ENCODE peak calls at places on chromosomes 16 and 17, in nine cellular contexts. P is dorsolateral prefrontal cortex, O is H9, L is body of pancreas, G is IMR-90, V is heart left ventricle, F is uterus, T is fibroblast of lung, X is neural progenitor cell. C is an unnamed sample. For H3K27me3, the result is how much of the 10 kb centered on the place peaks cover.

GRCh38 chr17:77930780-77931768 is 27.4 kb upstream of the TNRC6C start:
- DNase-seq in P (no peak), O (no peak), L (no peak), G (no peak), V (no peak), F (no peak), T (no peak), X (no peak), C (no peak)

GRCh38 chr17:10807704-10808128 is 3.8 kb upstream of the TMEM238L start:
- DNase-seq in P (no peak), O (no peak), L (no peak), G (no peak), V (no peak), F (no peak), T (no peak), X (no peak), C (no peak)

GRCh38 chr17:70028397-70028796 is 46.6 kb upstream of the KCNJ16 start:
- DNase-seq in P (no peak), O (no peak), L (no peak), G (peak), V (no peak), F (no peak), T (peak), X (no peak), C (no peak)

GRCh38 chr16:72972878-72973571 is 74.9 kb downstream of the ZFHX3 start:
- DNase-seq in P (no peak), O (no peak), L (no peak), G (no peak), V (no peak), F (no peak), T (no peak), X (no peak), C (peak)

GRCh38 chr17:58968662-58969061 is 138.0 kb downstream of the TRIM37 start:
- DNase-seq in P (no peak), O (no peak), L (no peak), G (peak), V (no peak), F (no peak), T (no peak), X (no peak), C (no peak)

GRCh38 chr17:17779015-17779611 is 57.7 kb downstream of the SREBF1 start:
- DNase-seq in P (no peak), O (no peak), L (no peak), G (no peak), V (no peak), F (peak), T (no peak), X (no peak), C (no peak)

GRCh38 chr16:88772871-88773811 is 11.9 kb downstream of the PIEZO1 start:
- DNase-seq in P (no peak), O (no peak), L (peak), G (peak), V (no peak), F (no peak), T (peak), X (peak), C (no peak)

GRCh38 chr16:79021991-79022390 is 578.5 kb downstream of the MAF start:
- DNase-seq in P (no peak), O (no peak), L (no peak), G (no peak), V (no peak), F (no peak), T (no peak), X (no peak), C (no peak)

GRCh38 chr16:14186954-14187306 is 115.8 kb downstream of the MRTFB start:
- DNase-seq in P (no peak), O (no peak), L (no peak), G (no peak), V (no peak), F (no peak), T (no peak), X (no peak), C (no peak)

GRCh38 chr16:89052824-89053724 is 40.6 kb upstream of the ACSF3 start:
- DNase-seq in P (peak), O (no peak), L (no peak), G (peak), V (peak), F (no peak), T (peak), X (no peak), C (peak)

GRCh38 chr16:11233727-11234376 is 22.2 kb downstream of the SOCS1 start:
- DNase-seq in P (no peak), O (peak), L (no peak), G (no peak), V (no peak), F (no peak), T (no peak), X (no peak), C (no peak)

GRCh38 chr16:21167360-21167759 is 8.9 kb downstream of the LDAF1 start:
- DNase-seq in P (no peak), O (no peak), L (no peak), G (peak), V (no peak), F (no peak), T (peak), X (no peak), C (peak)

DNA sequence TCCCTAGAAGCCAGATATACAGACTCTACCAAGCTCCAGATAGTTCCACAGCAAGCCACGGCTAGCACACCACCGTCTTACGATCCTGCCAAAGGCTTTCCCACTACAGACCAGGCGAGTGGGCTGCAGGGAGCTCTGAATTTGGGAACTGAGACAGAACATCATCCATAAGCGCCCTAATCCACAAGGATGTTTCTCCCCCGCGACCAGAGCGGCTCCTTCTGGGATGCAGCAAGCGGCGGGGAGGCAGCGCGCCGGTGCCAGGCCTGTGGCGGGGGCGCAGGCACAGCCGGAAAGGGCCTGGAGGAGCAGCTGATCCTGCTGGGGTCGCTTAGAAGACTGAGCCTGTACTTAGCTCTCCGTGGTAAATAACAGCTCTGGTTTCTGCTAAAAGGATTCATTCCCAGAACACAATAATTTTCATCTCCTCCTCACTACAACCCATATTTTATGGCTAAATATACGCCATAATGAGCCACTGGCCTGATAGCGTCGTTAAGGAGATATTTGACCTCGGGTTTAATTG is 16.2 kb upstream of the FOXF1 start:
- DNase-seq in P (no peak), O (peak), L (no peak), G (no peak), V (no peak), F (no peak), T (no peak), X (peak), C (no peak)
- H3K27ac ChIP-seq in P (no peak), O (no peak), L (no peak), G (peak), V (no peak), F (no peak), T (no peak), X (no peak), C (no peak)

GRCh38 chr17:79479876-79480275 is 131.0 kb downstream of the RBFOX3 start:
- DNase-seq in P (no peak), O (no peak), L (no peak), G (no peak), V (no peak), F (no peak), T (no peak), X (no peak), C (no peak)

GRCh38 chr17:79473836-79474204 is 137.0 kb downstream of the RBFOX3 start:
- DNase-seq in P (no peak), O (no peak), L (no peak), G (no peak), V (no peak), F (no peak), T (no peak), X (no peak), C (no peak)

GRCh38 chr17:79478841-79479240 is 132.0 kb downstream of the RBFOX3 start:
- DNase-seq in P (no peak), O (no peak), L (no peak), G (no peak), V (no peak), F (peak), T (no peak), X (no peak), C (no peak)

GRCh38 chr17:79476074-79476473 is 134.8 kb downstream of the RBFOX3 start:
- DNase-seq in P (no peak), O (peak), L (no peak), G (no peak), V (no peak), F (no peak), T (no peak), X (peak), C (no peak)

DNA sequence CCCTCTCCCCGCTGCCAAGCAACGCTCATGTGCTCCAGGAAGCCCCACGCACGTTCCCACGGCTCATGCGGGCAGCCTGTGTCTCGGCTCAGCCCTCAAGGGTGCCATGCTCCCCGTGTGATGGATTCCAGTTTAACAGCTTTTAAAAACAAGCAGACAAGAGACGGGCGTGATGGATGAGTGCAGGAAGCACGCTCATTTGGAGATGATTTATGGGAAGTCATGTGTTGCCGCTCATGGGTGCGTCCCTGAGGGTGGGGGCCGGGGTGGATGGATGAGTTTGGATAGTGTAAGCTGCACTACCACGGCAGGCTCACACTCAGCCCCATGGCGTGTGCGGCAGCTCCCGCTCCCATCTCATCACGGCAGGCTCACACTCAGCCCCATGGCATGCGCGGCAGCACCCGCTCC is 132.8 kb downstream of the RBFOX3 start:
- DNase-seq in P (no peak), O (no peak), L (no peak), G (no peak), V (no peak), F (peak), T (no peak), X (no peak), C (no peak)
- H3K27me3 ChIP-seq in P (under half), O (under half), L (under half), G (under half), V (under half), F (under half), T (under half), X (under half), C (under half)

GRCh38 chr17:16585796-16586195 is 16.8 kb upstream of the ZNF287 start:
- DNase-seq in P (no peak), O (no peak), L (no peak), G (no peak), V (no peak), F (no peak), T (peak), X (no peak), C (no peak)

GRCh38 chr17:16583781-16584180 is 14.8 kb upstream of the ZNF287 start:
- DNase-seq in P (no peak), O (no peak), L (no peak), G (no peak), V (no peak), F (no peak), T (no peak), X (no peak), C (no peak)

GRCh38 chr17:16593356-16594102 is 24.5 kb upstream of the ZNF287 start:
- DNase-seq in P (no peak), O (no peak), L (no peak), G (peak), V (no peak), F (no peak), T (peak), X (no peak), C (no peak)

GRCh38 chr17:16584273-16584995 is 15.4 kb upstream of the ZNF287 start:
- DNase-seq in P (peak), O (peak), L (peak), G (peak), V (peak), F (peak), T (peak), X (peak), C (peak)

GRCh38 chr17:16589097-16589969 is 20.3 kb upstream of the ZNF287 start:
- DNase-seq in P (peak), O (peak), L (peak), G (peak), V (peak), F (peak), T (peak), X (peak), C (peak)
- H3K27ac ChIP-seq in P (peak), O (no peak), L (peak), G (no peak), V (peak), F (peak), T (no peak), X (no peak), C (no peak)

GRCh38 chr17:3589784-3590183 is 19.4 kb downstream of the TRPV1 start:
- DNase-seq in P (no peak), O (no peak), L (no peak), G (no peak), V (no peak), F (no peak), T (no peak), X (no peak), C (no peak)
- H3K27me3 ChIP-seq in P (under half), O (under half), L (under half), G (under half), V (under half), F (under half), T (under half), X (under half), C (under half)

DNA sequence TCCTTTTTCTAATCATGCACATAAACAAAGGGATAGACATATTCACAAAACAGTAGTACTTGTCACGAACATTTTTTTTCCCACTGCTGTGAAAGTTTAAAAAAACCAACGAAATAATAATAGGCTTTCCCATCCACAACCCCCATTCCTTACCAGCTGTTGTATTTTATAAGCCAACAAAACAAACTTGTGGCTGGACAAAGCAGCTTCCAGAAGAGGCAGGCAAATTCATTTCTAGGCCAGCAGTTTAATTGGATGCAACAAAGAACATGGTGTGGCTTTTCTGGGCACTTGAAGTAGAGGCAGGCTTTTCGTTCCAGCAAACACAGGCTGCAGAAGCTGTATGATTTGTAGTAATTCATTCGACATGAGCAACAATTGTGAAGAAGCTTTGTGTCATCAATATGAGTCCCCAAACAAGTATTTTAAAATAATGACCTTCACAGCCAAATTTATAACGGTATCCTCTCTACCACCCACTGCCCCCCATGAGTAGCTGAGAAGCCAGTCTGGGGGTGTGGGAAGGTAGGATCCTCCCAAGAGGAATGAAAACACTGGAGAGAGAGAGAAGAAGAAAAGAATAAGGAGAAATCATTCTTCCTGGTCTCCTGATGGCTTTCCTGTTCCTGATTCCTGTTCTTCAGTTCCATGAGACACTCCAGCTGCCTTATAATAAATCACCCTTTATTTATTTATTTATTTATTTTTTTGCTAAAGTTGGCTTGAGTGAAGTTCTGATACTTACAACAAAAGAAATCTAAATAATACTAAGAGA is 56.2 kb upstream of the FAM20A start:
- DNase-seq in P (no peak), O (no peak), L (no peak), G (no peak), V (no peak), F (no peak), T (peak), X (no peak), C (no peak)
- H3K27ac ChIP-seq in P (no peak), O (no peak), L (no peak), G (no peak), V (no peak), F (peak), T (no peak), X (no peak), C (no peak)

GRCh38 chr16:55662641-55663040 is 6.9 kb downstream of the SLC6A2 start:
- DNase-seq in P (no peak), O (no peak), L (no peak), G (no peak), V (no peak), F (no peak), T (no peak), X (no peak), C (no peak)

GRCh38 chr16:55661842-55662479 is 6.2 kb downstream of the SLC6A2 start:
- DNase-seq in P (no peak), O (no peak), L (no peak), G (no peak), V (no peak), F (no peak), T (no peak), X (no peak), C (peak)

GRCh38 chr16:55660776-55661175 is 5.0 kb downstream of the SLC6A2 start:
- DNase-seq in P (no peak), O (no peak), L (no peak), G (no peak), V (no peak), F (no peak), T (no peak), X (peak), C (no peak)

GRCh38 chr16:55657616-55658015 is 1.8 kb downstream of the SLC6A2 start:
- DNase-seq in P (no peak), O (no peak), L (no peak), G (no peak), V (no peak), F (no peak), T (no peak), X (no peak), C (no peak)

GRCh38 chr16:55660026-55660425 is 4.2 kb downstream of the SLC6A2 start:
- DNase-seq in P (no peak), O (no peak), L (no peak), G (no peak), V (no peak), F (no peak), T (no peak), X (no peak), C (no peak)
- H3K27me3 ChIP-seq in P (under half), O (under half), L (under half), G (half or more), V (under half), F (under half), T (under half), X (half or more), C (under half)

GRCh38 chr16:31074814-31075183 is 577 bp downstream of the ZNF646 start:
- DNase-seq in P (no peak), O (no peak), L (no peak), G (peak), V (no peak), F (no peak), T (no peak), X (no peak), C (no peak)
- H3K27ac ChIP-seq in P (peak), O (no peak), L (peak), G (peak), V (peak), F (peak), T (peak), X (peak), C (peak)

GRCh38 chr16:65954446-65954845 is 412.0 kb upstream of the CDH5 start:
- DNase-seq in P (no peak), O (no peak), L (no peak), G (no peak), V (no peak), F (no peak), T (no peak), X (no peak), C (no peak)

GRCh38 chr16:65959978-65960377 is 406.5 kb upstream of the CDH5 start:
- DNase-seq in P (no peak), O (no peak), L (no peak), G (no peak), V (no peak), F (no peak), T (no peak), X (no peak), C (no peak)

GRCh38 chr16:65961491-65962143 is 404.9 kb upstream of the CDH5 start:
- DNase-seq in P (no peak), O (no peak), L (no peak), G (peak), V (no peak), F (no peak), T (no peak), X (no peak), C (no peak)

GRCh38 chr16:65958096-65958495 is 408.4 kb upstream of the CDH5 start:
- DNase-seq in P (no peak), O (no peak), L (no peak), G (no peak), V (no peak), F (no peak), T (no peak), X (no peak), C (no peak)

GRCh38 chr16:65956100-65956499 is 410.4 kb upstream of the CDH5 start:
- DNase-seq in P (no peak), O (no peak), L (no peak), G (no peak), V (no peak), F (no peak), T (no peak), X (no peak), C (no peak)
- H3K27me3 ChIP-seq in P (under half), O (under half), L (under half), G (under half), V (under half), F (under half), T (under half), X (under half), C (under half)

C was measured in foreskin keratinocyte.